ENCODE peak calls at places on chromosome 16, in four cellular contexts. T is left ventricle myocardium inferior, Q is small intestine, M is heart right ventricle. B is an unnamed sample. For H3K4me1, the result is how much of the 10 kb centered on the place peaks cover.

GRCh38 chr16:27111486-27111885 is 44.8 kb downstream of the C16orf82 start:
- DNase-seq in T (no peak), Q (no peak), M (no peak), B (no peak)

GRCh38 chr16:23528635-23529016 is 18.3 kb upstream of the GGA2 start:
- DNase-seq in T (no peak), Q (no peak), M (no peak), B (no peak)

GRCh38 chr16:19601083-19601976 is 45.8 kb downstream of the VPS35L start:
- DNase-seq in T (no peak), Q (peak), M (no peak), B (peak)

GRCh38 chr16:75576384-75576811 is 10.2 kb downstream of the GABARAPL2 start:
- DNase-seq in T (no peak), Q (no peak), M (no peak), B (no peak)

GRCh38 chr16:59878479-59878878 is 1144.4 kb upstream of the GOT2 start:
- DNase-seq in T (no peak), Q (no peak), M (no peak), B (no peak)

GRCh38 chr16:71537643-71538042 is 11.4 kb downstream of the CHST4 start:
- DNase-seq in T (no peak), Q (peak), M (no peak), B (no peak)

GRCh38 chr16:84040823-84041391 is 1.7 kb downstream of the SLC38A8 start:
- DNase-seq in T (no peak), Q (no peak), M (no peak), B (no peak)

GRCh38 chr16:75106351-75107274 is 10.0 kb downstream of the LDHD start:
- DNase-seq in T (no peak), Q (no peak), M (no peak), B (no peak)

GRCh38 chr16:69711115-69711740 is 15.1 kb downstream of the NQO1 start:
- DNase-seq in T (no peak), Q (peak), M (no peak), B (no peak)

GRCh38 chr16:24700549-24701392 is 28.7 kb upstream of the TNRC6A start:
- DNase-seq in T (peak), Q (peak), M (peak), B (no peak)

GRCh38 chr16:72246423-72246822 is 74.5 kb upstream of the PMFBP1 start:
- DNase-seq in T (no peak), Q (no peak), M (no peak), B (no peak)

GRCh38 chr16:24838554-24839266 is 7.1 kb upstream of the SLC5A11 start:
- DNase-seq in T (no peak), Q (peak), M (no peak), B (no peak)

GRCh38 chr16:85819245-85819644 is 19.8 kb downstream of the COX4I1 start:
- DNase-seq in T (peak), Q (peak), M (peak), B (peak)

DNA sequence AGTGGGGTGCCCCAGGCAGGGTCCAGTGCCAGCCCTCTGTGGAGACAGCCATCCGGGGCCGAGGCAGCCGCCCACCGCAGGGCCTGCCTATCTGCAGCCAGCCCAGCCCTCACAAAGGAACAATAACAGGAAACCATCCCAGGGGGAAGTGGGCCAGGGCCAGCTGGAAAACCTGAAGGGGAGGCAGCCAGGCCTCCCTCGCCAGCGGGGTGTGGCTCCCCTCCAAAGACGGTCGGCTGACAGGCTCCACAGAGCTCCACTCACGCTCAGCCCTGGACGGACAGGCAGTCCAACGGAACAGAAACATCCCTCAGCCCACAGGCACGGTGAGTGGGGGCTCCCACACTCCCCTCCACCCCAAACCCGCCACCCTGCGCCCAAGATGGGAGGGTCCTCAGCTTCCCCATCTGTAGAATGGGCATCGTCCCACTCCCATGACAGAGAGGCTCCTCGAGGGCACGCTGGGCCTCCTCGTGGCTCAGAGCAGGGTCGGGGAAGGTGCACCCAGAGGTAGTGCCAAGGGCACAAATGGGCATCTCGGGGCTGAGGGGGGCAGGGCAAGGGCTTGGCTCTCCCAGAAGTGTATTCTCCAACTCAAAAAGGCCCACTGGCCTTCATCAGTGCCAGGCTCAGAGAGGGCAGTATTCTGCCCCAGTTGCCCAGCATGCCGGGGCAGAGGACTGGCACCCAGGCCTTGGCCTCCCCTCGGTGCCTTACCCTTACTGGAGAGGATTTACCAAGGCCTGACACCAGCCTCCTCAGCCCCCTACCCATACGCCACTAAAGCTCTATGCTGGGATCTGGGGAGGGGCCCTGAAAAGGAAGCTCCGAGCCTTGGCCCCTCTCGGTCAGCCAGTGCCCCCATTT is at the start of gene CDH5:
- DNase-seq in T (peak), Q (no peak), M (peak), B (no peak)
- H3K4me3 ChIP-seq in T (peak), Q (no peak), M (peak), B (no peak)

DNA sequence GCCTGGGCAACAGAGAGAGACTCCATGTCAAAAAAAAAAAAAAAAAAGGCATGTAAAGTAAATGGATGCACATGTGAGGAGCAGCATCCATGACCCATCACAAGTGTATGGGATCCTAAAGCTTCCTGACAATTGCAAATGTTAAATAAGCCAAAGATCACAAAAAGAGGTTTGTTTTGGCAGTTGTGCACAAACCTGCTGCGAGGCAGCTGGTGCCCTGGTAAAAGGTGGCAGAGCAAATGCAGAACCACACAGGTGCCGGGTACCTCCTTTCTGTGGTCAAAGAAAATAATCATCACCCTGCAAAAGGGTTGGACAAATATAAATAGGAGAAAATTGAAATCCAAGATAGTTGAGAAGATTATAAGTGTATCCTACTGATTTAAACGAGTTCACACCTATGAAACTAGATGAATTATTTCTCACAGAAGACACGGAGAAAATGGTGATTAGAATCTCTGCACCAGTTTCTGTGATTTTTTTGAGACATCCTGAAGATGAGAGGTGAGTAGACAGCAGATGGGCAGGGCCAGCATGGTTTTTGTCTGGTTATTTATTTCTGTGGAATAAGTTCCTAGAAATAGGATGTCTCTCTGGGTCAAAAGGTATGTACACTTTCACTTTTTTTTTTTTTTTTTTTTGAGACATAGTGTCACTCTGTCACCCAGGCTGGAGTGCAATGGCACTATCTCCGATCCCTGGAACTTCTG is 291.3 kb downstream of the CDH13 start:
- DNase-seq in T (no peak), Q (no peak), M (no peak), B (no peak)
- H3K4me1 ChIP-seq in T (under half), Q (under half), M (under half), B (under half)

GRCh38 chr16:56606688-56607618 is 1.4 kb upstream of the MT2A start:
- DNase-seq in T (peak), Q (no peak), M (peak), B (no peak)
- H3K4me3 ChIP-seq in T (peak), Q (no peak), M (no peak), B (no peak)

GRCh38 chr16:56729736-56730662 is at the start of gene NUP93:
- DNase-seq in T (peak), Q (peak), M (peak), B (peak)

GRCh38 chr16:56732832-56733231 is 2.9 kb downstream of the NUP93 start:
- DNase-seq in T (no peak), Q (no peak), M (no peak), B (no peak)

GRCh38 chr16:56729351-56729735 is 586 bp upstream of the NUP93 start:
- DNase-seq in T (no peak), Q (no peak), M (no peak), B (no peak)

GRCh38 chr16:56734429-56734828 is 4.5 kb downstream of the NUP93 start:
- DNase-seq in T (no peak), Q (no peak), M (no peak), B (no peak)

DNA sequence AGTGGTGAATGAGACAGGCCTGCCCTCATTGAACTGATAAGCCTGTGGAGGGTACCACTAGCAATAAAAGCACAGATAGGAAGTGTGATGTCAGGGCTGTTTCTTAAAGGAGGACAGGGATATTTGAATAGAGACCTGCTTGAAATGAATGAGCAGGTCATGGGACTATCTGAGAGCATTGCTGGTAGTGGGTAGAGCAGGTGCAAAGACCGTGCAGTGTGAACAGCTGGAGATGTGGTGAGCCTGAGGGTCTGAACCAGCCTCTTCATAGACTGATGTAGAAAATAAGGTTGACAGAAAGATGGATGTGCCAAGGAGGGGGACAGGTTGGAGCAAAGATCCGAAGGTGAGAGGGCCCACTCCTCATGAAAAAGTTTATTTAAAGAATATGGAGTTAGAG is 2.4 kb downstream of the NUP93 start:
- DNase-seq in T (no peak), Q (no peak), M (no peak), B (no peak)
- H3K4me1 ChIP-seq in T (under half), Q (under half), M (under half), B (under half)

GRCh38 chr16:2963074-2963610 is 933 bp upstream of the KREMEN2 start:
- DNase-seq in T (no peak), Q (no peak), M (no peak), B (no peak)
- H3K4me3 ChIP-seq in T (peak), Q (no peak), M (peak), B (peak)

GRCh38 chr16:11296706-11297491 is 15.8 kb upstream of the PRM1 start:
- DNase-seq in T (no peak), Q (no peak), M (no peak), B (no peak)
- H3K4me1 ChIP-seq in T (under half), Q (under half), M (under half), B (under half)

GRCh38 chr16:29809850-29810698 is 1.9 kb upstream of the PRRT2 start:
- DNase-seq in T (no peak), Q (no peak), M (peak), B (no peak)
- H3K4me3 ChIP-seq in T (peak), Q (no peak), M (no peak), B (no peak)

B was measured in iPS DF 6.9.